ENCODE peak calls at places on chromosome 21, in six cellular contexts. J is breast epithelium, K is NB4, W is body of pancreas, R is prostate gland, V is mucosa of descending colon. H is an unnamed sample.
A peak's percentile ranks its signal among the peaks of the same experiment; 100 is the strongest.

GRCh38 chr21:20997308-20997632 is 939 bp upstream of the NCAM2 start:
- DNase-seq in W (peak; percentile 13), V (no peak), K (no peak), R (no peak), J (no peak), H (no peak)

GRCh38 chr21:14988760-14989159 is 76.0 kb downstream of the NRIP1 start:
- DNase-seq in K (no peak), V (no peak), J (no peak), R (no peak), W (no peak), H (no peak)

GRCh38 chr21:45142469-45142868 is 68.1 kb downstream of the ADARB1 start:
- DNase-seq in K (peak; percentile 40), W (peak; percentile 54), V (no peak), J (no peak), R (no peak), H (no peak)

GRCh38 chr21:30769724-30770431 is 14.7 kb upstream of the KRTAP21-1 start:
- DNase-seq in W (no peak), K (no peak), J (no peak), R (no peak), V (no peak), H (no peak)

GRCh38 chr21:31331231-31331630 is 12.8 kb downstream of the TIAM1 start:
- DNase-seq in J (no peak), W (no peak), V (no peak), R (no peak), K (no peak), H (no peak)

GRCh38 chr21:40386301-40386911 is 460.6 kb downstream of the DSCAM start:
- DNase-seq in J (peak; percentile 56), V (peak; percentile 47), R (peak; percentile 56), W (peak; percentile 65), K (peak; percentile 43), H (no peak)

GRCh38 chr21:26961704-26962103 is 5.2 kb downstream of the ADAMTS5 start:
- DNase-seq in W (no peak), J (no peak), K (peak; percentile 23), V (no peak), R (no peak), H (no peak)

GRCh38 chr21:21712761-21713558 is 714.8 kb downstream of the NCAM2 start:
- DNase-seq in R (no peak), W (no peak), K (no peak), J (no peak), V (no peak), H (no peak)

GRCh38 chr21:16418211-16418610 is 688.4 kb downstream of the USP25 start:
- DNase-seq in K (no peak), W (no peak), V (no peak), R (no peak), J (no peak), H (no peak)
- H3K4me3 ChIP-seq in K (no peak overlapping the region), W (no peak overlapping the region), V (no peak overlapping the region), R (no peak overlapping the region), J (peak overlapping the region; percentile 50), H (peak overlapping the region; percentile 48)

DNA sequence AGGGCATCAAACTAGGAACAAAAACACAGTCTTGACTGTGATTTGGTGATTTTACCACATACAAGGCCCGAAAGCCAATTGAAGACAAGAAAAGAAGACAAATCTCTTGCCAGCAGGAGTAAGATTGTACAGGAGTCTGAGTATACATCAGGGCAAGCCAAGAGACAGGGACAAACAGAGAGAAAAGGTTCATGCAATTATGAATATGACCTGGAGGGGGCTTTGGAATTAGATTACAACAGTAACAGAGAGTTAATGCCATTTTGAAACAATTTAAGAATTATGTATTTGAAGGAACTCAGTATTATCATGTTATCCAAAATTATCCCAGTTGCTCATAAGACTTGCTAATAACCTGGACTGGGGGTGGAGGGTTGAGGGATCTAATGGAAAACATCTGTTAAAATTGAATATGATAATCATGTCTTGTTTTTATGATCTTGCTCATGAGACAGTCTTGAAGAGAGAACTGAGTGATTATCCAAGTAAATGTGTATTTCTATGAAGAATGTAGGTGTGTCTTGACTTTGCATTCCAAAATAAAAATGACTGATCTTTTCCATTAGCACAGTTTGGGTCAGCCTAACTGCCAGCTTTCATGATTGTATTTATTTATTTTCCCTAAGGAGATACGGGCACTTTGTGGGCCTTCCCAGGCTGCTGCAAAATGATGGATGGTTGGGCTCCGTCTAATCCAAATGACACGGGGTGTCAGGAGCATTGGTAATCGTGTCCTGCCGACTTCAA is 117.7 kb downstream of the ERG start:
- DNase-seq in V (no peak), W (no peak), K (peak; percentile 54), R (no peak), J (no peak), H (no peak)
- TF ChIP-seq CTCF in V (no peak), W (no peak), K (no peak), R (no peak), J (no peak), H (peak; percentile 25)

DNA sequence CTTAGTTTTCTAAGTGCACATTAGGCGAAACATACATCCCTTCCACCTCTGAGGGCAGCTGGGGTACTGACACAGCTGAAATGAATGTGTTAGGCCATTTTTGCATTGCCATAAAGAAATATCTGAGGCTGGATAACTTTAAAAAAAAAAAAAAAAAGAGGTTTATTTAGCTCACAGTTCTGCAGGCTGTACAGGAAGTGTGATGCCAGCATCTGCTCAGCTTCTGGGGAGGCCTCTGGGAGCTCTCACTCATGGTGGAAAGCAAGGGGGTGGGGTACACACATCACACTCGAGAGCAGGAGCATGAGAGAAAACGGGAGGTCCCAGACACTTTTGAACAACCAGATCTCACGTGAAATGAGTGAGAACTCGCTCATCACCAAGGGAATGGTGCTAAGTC is 158.1 kb downstream of the PSMG1 start:
- DNase-seq in R (no peak), J (no peak), K (no peak), V (no peak), W (no peak), H (no peak)
- H3K4me3 ChIP-seq in R (no peak overlapping the region), J (no peak overlapping the region), K (no peak overlapping the region), V (no peak overlapping the region), W (no peak overlapping the region), H (no peak overlapping the region)

GRCh38 chr21:33324311-33325221 is at the start of gene IFNAR1:
- DNase-seq in K (peak; percentile 99), V (peak; percentile 100), R (peak; percentile 97), W (peak; percentile 99), J (peak; percentile 98), H (peak; percentile 83)
- TF ChIP-seq CTCF in K (no peak), V (no peak), R (no peak), W (no peak), J (no peak), H (no peak)

GRCh38 chr21:41427556-41427955 is 1.5 kb downstream of the MX1 start:
- DNase-seq in R (no peak), V (no peak), J (no peak), W (no peak), K (no peak), H (no peak)

GRCh38 chr21:41426656-41427311 is 745 bp downstream of the MX1 start:
- DNase-seq in V (peak; percentile 60), W (no peak), K (no peak), R (no peak), J (no peak), H (no peak)

GRCh38 chr21:41425588-41425953 is 468 bp upstream of the MX1 start:
- DNase-seq in K (no peak), V (no peak), W (no peak), R (no peak), J (no peak), H (no peak)

GRCh38 chr21:41428311-41428710 is 2.3 kb downstream of the MX1 start:
- DNase-seq in W (no peak), J (no peak), V (no peak), K (no peak), R (no peak), H (no peak)

GRCh38 chr21:41425954-41426655 is at the start of gene MX1:
- DNase-seq in K (no peak), W (peak; percentile 74), V (peak; percentile 93), R (peak; percentile 70), J (peak; percentile 82), H (no peak)
- H3K4me3 ChIP-seq in K (no peak within 1 kb of the TSS), W (peak within 1 kb of the TSS; percentile 64), V (peak within 1 kb of the TSS; percentile 56), R (peak within 1 kb of the TSS; percentile 48), J (peak within 1 kb of the TSS; percentile 74), H (no peak within 1 kb of the TSS)

H was measured in LNCaP clone FGC.